ENCODE peak calls at places on chromosomes 3 and 15, in seven cellular contexts. Q is omental fat pad; L is breast epithelium; N is endodermal cell; C is dorsolateral prefrontal cortex; V is amygdala; H is central memory CD4-positive, alpha-beta T cell. O is an unnamed sample.

GRCh38 chr3:101095703-101096102 is 102.5 kb upstream of the ABI3BP start:
- DNase-seq in L (no peak), Q (no peak), C (no peak), V (no peak), H (no peak), N (no peak), O (no peak)

GRCh38 chr15:58070801-58071418 is 5.4 kb upstream of the ALDH1A2 start:
- DNase-seq in L (no peak), Q (peak), N (peak), C (peak), H (no peak), V (no peak), O (peak)

GRCh38 chr3:194246709-194247349 is 104.3 kb downstream of the CPN2 start:
- DNase-seq in N (no peak), C (no peak), H (no peak), L (no peak), Q (no peak), V (no peak), O (no peak)

GRCh38 chr15:50210462-50211264 is 28.7 kb downstream of the SLC27A2 start:
- DNase-seq in L (no peak), V (no peak), H (no peak), C (no peak), Q (no peak), N (peak), O (no peak)

GRCh38 chr3:61772439-61772838 is 211.1 kb downstream of the PTPRG start:
- DNase-seq in V (no peak), L (no peak), N (no peak), C (no peak), Q (no peak), H (no peak), O (no peak)

GRCh38 chr3:175274474-175275218 is 415.5 kb downstream of the NAALADL2 start:
- DNase-seq in Q (no peak), N (no peak), C (no peak), L (no peak), H (no peak), V (no peak), O (no peak)

GRCh38 chr3:6723205-6723604 is 137.7 kb upstream of the GRM7 start:
- DNase-seq in C (no peak), V (no peak), H (no peak), N (no peak), L (no peak), Q (no peak), O (no peak)

GRCh38 chr3:29195055-29195454 is 85.8 kb upstream of the RBMS3 start:
- DNase-seq in C (no peak), L (no peak), H (no peak), N (no peak), V (no peak), Q (no peak), O (no peak)

GRCh38 chr15:29034593-29035364 is 149.0 kb downstream of the APBA2 start:
- DNase-seq in N (peak), L (no peak), H (no peak), Q (no peak), V (no peak), C (no peak), O (peak)

GRCh38 chr3:46491089-46492070 is 6.4 kb upstream of the RTP3 start:
- DNase-seq in N (peak), L (no peak), H (no peak), V (no peak), Q (no peak), C (no peak), O (no peak)

GRCh38 chr15:39582286-39582976 is 1.6 kb downstream of the THBS1 start:
- DNase-seq in L (no peak), V (no peak), N (peak), Q (no peak), H (no peak), C (no peak), O (no peak)

GRCh38 chr3:159418571-159419526 is 569.8 kb upstream of the IL12A start:
- DNase-seq in L (no peak), H (no peak), V (no peak), N (no peak), C (no peak), Q (no peak), O (no peak)

GRCh38 chr3:45592830-45593707 is 1.5 kb upstream of the LIMD1 start:
- DNase-seq in N (peak), V (peak), L (peak), Q (peak), C (peak), H (peak), O (peak)

GRCh38 chr3:193829781-193830180 is 236.8 kb downstream of the OPA1 start:
- DNase-seq in Q (no peak), V (no peak), C (no peak), L (peak), H (no peak), N (peak), O (no peak)

GRCh38 chr3:81443948-81444347 is 317.5 kb downstream of the GBE1 start:
- DNase-seq in V (no peak), H (no peak), L (no peak), C (no peak), Q (no peak), N (no peak), O (no peak)

GRCh38 chr3:115227046-115227445 is 80.0 kb upstream of the ZBTB20 start:
- DNase-seq in Q (no peak), C (no peak), V (no peak), H (no peak), L (no peak), N (no peak), O (no peak)

GRCh38 chr15:34085746-34086145 is 15.9 kb downstream of the EMC7 start:
- DNase-seq in V (no peak), N (no peak), L (no peak), C (no peak), Q (no peak), H (no peak), O (no peak)

GRCh38 chr3:46882377-46883015 is 5.0 kb downstream of the PTH1R start:
- DNase-seq in C (no peak), N (peak), H (no peak), L (no peak), V (no peak), Q (no peak), O (peak)

GRCh38 chr15:90465140-90465929 is 64.4 kb upstream of the CRTC3 start:
- DNase-seq in Q (no peak), V (no peak), L (no peak), N (no peak), H (no peak), C (no peak), O (no peak)